ENCODE peak calls at places on chromosomes 2 and 18, in seven cellular contexts. A, R, X, N, H, W and E are unnamed samples.

GRCh38 chr2:174585657-174586056 is 11.9 kb downstream of the WIPF1 start:
- DNase-seq in A (no peak), R (no peak), X (no peak), N (no peak), H (no peak), W (no peak), E (no peak)

GRCh38 chr18:62157843-62158242 is 29.0 kb downstream of the PIGN start:
- DNase-seq in A (no peak), R (no peak), X (no peak), N (no peak), H (no peak), W (no peak), E (no peak)

GRCh38 chr2:23499419-23499818 is 114.4 kb downstream of the KLHL29 start:
- DNase-seq in A (no peak), R (no peak), X (no peak), N (no peak), H (no peak), W (no peak), E (no peak)

GRCh38 chr18:47736376-47737140 is 193.9 kb downstream of the SMAD2 start:
- DNase-seq in A (no peak), R (no peak), X (no peak), N (no peak), H (peak; percentile 16), W (no peak), E (no peak)

GRCh38 chr2:16943279-16943958 is 277.8 kb upstream of the CYRIA start:
- DNase-seq in A (no peak), R (no peak), X (no peak), N (no peak), H (no peak), W (no peak), E (no peak)

GRCh38 chr2:132448771-132449170 is 32.2 kb downstream of the GPR39 start:
- DNase-seq in A (no peak), R (no peak), X (peak; percentile 26), N (no peak), H (no peak), W (peak; percentile 25), E (no peak)

GRCh38 chr2:20350105-20350712 is 435 bp downstream of the PUM2 start:
- DNase-seq in A (peak; percentile 66), R (peak; percentile 41), X (peak; percentile 60), N (no peak), H (peak; percentile 93), W (no peak), E (no peak)

GRCh38 chr2:233124449-233125080 is 64.4 kb downstream of the INPP5D start:
- DNase-seq in A (no peak), R (no peak), X (no peak), N (no peak), H (peak; percentile 92), W (peak; percentile 31), E (no peak)

GRCh38 chr18:3383381-3383915 is 66.5 kb upstream of the TGIF1 start:
- DNase-seq in A (no peak), R (no peak), X (no peak), N (no peak), H (no peak), W (no peak), E (no peak)

GRCh38 chr2:24174851-24175277 is at the start of gene FAM228A:
- DNase-seq in A (no peak), R (no peak), X (no peak), N (no peak), H (no peak), W (no peak), E (no peak)

DNA sequence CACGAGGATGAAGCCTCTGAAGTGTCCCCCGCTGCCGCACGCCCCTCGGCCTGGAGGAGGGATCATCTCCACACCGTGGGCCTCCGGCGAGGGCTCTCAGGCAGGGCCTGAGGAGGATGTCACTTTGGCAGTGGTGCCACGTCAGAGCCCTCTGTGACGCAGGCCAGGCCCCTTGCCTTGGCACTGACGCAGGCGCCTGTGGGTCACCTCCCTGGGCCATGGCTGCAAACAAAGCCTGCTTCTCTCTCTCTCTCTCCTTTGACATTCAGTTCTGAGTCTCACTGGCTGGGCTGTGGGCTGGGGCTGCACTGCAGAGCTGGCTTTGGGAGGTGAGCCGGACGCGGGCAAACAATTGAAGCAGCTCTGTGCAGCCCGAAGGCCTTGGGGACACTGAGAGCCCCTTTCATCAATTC is 273.7 kb downstream of the TWIST2 start:
- DNase-seq in A (peak; percentile 57), R (no peak), X (no peak), N (no peak), H (no peak), W (peak; percentile 44), E (no peak)
- TF ChIP-seq POLR2A in A (no peak), R (no peak), X (no peak), N (no peak), H (no peak), W (no peak), E (no peak)

DNA sequence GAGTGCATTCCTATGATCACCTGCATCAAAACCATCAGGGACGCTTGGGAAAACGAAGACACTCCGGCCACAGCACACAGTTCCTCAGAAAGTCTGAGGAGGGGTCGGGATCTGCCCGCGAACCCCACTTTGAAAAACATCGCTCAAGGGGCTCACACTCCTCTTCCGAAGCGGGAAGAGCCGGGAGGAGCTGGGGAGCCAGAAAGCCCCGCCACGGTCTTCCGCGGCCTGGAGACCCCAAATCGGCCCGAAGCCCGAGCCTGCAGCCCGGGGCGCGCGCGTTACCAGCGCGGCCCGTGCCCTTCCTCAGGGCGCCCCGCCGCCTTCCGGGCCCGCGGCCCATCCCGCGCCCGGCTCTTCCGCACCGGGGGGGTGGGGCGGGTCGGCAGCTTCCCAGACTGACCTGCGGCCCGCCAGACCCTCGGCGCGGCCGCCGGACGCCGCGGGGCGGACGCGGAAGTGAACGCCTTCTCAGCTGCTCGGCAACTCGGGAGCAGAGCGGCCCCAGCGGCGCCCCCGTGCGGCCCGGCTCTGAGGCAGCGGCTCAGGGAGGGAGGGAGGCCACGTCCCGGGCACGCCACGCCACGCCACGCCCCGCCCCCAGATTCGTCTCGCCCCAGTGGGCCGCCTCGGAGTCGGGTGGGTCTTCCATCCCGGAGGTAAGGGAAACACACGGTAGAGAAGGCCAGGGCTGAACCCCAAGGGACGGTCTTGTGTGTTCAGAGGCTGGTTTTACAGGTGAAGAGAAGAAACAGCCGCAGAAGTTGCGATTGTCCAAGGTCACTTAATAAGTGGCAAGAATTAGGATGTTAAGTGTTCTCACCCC is at the start of gene KCTD18:
- DNase-seq in A (peak; percentile 95), R (peak; percentile 87), X (peak; percentile 86), N (peak; percentile 46), H (peak; percentile 100), W (peak; percentile 89), E (peak; percentile 90)
- TF ChIP-seq POLR2A in A (no peak), R (peak; percentile 56), X (peak; percentile 73), N (no peak), H (no peak), W (peak; percentile 86), E (peak; percentile 72)

DNA sequence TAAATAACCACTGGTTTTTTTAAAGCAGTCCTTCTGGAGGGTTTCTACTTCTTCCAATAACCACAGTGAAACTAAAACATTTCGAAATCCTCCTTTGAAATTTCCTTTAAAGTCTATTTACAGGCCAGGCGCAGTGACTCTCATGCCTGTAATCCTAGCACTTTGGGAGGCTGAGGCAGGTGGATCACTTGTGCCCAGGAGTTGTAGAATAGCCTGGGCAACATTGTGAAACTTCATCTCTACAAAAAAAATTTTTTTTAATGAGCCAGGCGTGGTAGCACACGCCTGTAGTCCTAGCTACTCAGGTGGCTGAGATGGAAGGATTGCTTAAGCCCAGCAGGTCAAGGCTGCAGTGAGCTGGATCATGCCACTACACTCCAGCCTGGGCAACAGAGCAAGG is 15.2 kb downstream of the KIDINS220 start:
- DNase-seq in A (no peak), R (no peak), X (no peak), N (no peak), H (no peak), W (peak; percentile 49), E (no peak)
- TF ChIP-seq POLR2A in A (no peak), R (no peak), X (no peak), N (no peak), H (no peak), W (no peak), E (no peak)

GRCh38 chr2:192469612-192470011 is 274.9 kb upstream of the TMEFF2 start:
- DNase-seq in A (no peak), R (no peak), X (no peak), N (no peak), H (no peak), W (no peak), E (no peak)
- TF ChIP-seq POLR2A in A (no peak), R (no peak), X (no peak), N (no peak), H (no peak), W (no peak), E (no peak)

GRCh38 chr2:216520156-216520555 is 21.5 kb downstream of the RPL37A start:
- DNase-seq in A (no peak), R (no peak), X (no peak), N (no peak), H (no peak), W (no peak), E (no peak)

GRCh38 chr2:216517447-216517846 is 18.8 kb downstream of the RPL37A start:
- DNase-seq in A (no peak), R (no peak), X (no peak), N (no peak), H (no peak), W (no peak), E (no peak)

GRCh38 chr2:216519154-216519762 is 20.6 kb downstream of the RPL37A start:
- DNase-seq in A (peak; percentile 68), R (peak; percentile 52), X (peak; percentile 77), N (peak; percentile 67), H (no peak), W (peak; percentile 67), E (peak; percentile 65)

GRCh38 chr2:216516730-216517350 is 18.2 kb downstream of the RPL37A start:
- DNase-seq in A (no peak), R (peak; percentile 62), X (peak; percentile 66), N (peak; percentile 35), H (no peak), W (no peak), E (peak; percentile 36)
- TF ChIP-seq POLR2A in A (no peak), R (no peak), X (no peak), N (no peak), H (no peak), W (no peak), E (no peak)

DNA sequence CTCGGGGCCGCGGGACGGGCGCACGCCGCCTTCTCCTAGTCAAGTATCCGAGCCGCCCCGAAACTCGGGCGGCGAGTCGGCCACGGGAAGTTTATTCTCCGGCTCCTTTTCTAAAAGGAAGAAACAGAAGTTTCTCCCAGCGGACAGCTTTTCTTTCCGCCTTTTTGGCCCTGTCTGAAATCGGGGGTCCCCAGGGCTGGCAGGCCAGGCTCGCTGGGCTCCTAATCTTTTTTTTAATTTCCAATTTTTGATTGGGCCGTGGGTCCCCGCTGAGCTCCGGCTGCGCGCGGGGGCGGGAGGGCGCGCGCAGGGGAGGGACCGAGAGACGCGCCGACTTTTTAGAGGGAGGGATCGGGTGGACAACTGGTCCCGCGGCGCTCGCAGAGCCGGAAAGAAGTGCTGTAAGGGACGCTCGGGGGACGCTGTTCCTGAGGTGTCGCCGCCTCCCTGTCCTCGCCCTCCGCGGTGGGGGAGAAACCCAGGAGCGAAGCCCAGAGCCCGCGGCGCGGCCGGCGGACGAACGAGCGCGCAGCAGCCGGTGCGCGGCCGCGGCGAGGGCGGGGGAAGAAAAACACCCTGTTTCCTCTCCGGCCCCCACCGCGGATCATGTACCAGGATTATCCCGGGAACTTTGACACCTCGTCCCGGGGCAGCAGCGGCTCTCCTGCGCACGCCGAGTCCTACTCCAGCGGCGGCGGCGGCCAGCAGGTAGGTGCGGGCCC is 618 bp downstream of the FOSL2 start:
- DNase-seq in A (peak; percentile 80), R (no peak), X (peak; percentile 56), N (no peak), H (peak; percentile 90), W (peak; percentile 77), E (peak; percentile 55)
- TF ChIP-seq POLR2A in A (no peak), R (peak; percentile 28), X (peak; percentile 66), N (no peak), H (no peak), W (no peak), E (no peak)